ENCODE peak calls at places on chromosomes 2 and 18, in five cellular contexts. S, P, L, X and R are unnamed samples.

GRCh38 chr2:111688501-111688900 is 195.5 kb downstream of the ANAPC1 start:
- DNase-seq in S (no peak), P (no peak), L (no peak), X (no peak), R (no peak)

GRCh38 chr2:4188561-4188960 is 485.2 kb downstream of the DCDC2C start:
- DNase-seq in S (no peak), P (no peak), L (no peak), X (no peak), R (no peak)

GRCh38 chr2:98696167-98696566 is 34.8 kb downstream of the MGAT4A start:
- DNase-seq in P (no peak), X (no peak), L (no peak), S (no peak), R (no peak)

GRCh38 chr2:28709101-28709500 is 42.5 kb upstream of the PPP1CB start:
- DNase-seq in P (no peak), S (no peak), X (no peak), L (no peak), R (no peak)

GRCh38 chr2:69169990-69170389 is 157.0 kb downstream of the ANTXR1 start:
- DNase-seq in X (no peak), L (no peak), S (no peak), P (no peak), R (peak; percentile 83)

GRCh38 chr2:195404650-195405049 is 252.4 kb upstream of the SLC39A10 start:
- DNase-seq in P (no peak), S (peak; percentile 24), L (peak; percentile 33), X (peak; percentile 14), R (no peak)

GRCh38 chr18:12652861-12653401 is 5.0 kb downstream of the SPIRE1 start:
- DNase-seq in X (no peak), L (peak; percentile 61), P (no peak), S (peak; percentile 42), R (no peak)

GRCh38 chr2:210157546-210157945 is 13.7 kb downstream of the KANSL1L start:
- DNase-seq in P (no peak), X (no peak), S (no peak), L (no peak), R (no peak)

GRCh38 chr18:32760391-32760790 is 12.4 kb downstream of the KLHL14 start:
- DNase-seq in S (no peak), L (no peak), P (no peak), X (no peak), R (no peak)

GRCh38 chr2:221943078-221943810 is 355.6 kb downstream of the PAX3 start:
- DNase-seq in L (peak; percentile 71), S (peak; percentile 15), P (peak; percentile 10), X (no peak), R (peak; percentile 47)

GRCh38 chr2:63093512-63093911 is 42.9 kb downstream of the OTX1 start:
- DNase-seq in X (no peak), S (no peak), L (no peak), P (no peak), R (no peak)

GRCh38 chr2:101616411-101616810 is 81.1 kb upstream of the MAP4K4 start:
- DNase-seq in P (no peak), S (no peak), X (no peak), L (peak; percentile 41), R (no peak)

GRCh38 chr2:139940701-139941100 is 1160.5 kb upstream of the NXPH2 start:
- DNase-seq in P (no peak), X (peak; percentile 84), S (no peak), L (no peak), R (no peak)

GRCh38 chr2:6826081-6826913 is 39.4 kb downstream of the CMPK2 start:
- DNase-seq in P (peak; percentile 10), X (peak; percentile 84), L (peak; percentile 67), S (peak; percentile 68), R (peak; percentile 27)

DNA sequence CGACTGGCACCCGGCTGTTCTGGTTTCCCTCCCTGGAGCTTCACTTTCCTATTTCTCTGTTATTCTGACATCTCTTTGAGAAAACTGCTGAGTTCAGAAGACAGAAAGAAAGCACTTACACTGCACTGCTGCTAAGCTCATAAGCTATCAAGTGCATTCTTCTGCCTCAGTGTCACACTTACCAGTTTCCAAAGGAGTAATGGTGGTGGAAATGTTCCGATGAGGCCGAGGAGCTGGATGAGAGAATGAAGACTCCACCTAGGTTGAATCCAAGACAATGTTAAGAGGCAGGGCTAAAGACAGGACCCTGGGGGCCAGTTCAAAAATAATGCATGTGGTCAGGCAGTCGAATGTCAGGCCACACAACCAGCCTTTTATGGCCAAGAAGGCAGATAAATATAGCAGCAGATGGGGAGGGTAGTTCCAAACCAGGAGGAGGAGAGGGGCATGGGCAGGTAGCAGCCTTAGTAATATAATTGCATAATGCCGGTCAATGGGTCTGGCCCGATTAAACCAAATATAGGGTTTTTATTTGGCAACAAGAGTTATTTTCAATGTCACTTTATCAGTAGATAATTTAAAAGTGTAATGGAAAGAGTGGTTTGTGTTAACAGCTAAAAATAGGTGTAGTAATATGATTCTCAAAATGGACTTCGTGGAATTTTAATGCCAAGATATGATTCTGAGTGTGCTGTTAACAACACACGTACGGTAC is at the start of gene MYOM1:
- DNase-seq in X (no peak), P (no peak), L (no peak), S (no peak), R (no peak)
- H3K4me3 ChIP-seq in X (no peak within 1 kb of the TSS), P (no peak within 1 kb of the TSS), L (no peak within 1 kb of the TSS), S (no peak within 1 kb of the TSS), R (no peak within 1 kb of the TSS)

GRCh38 chr2:171227066-171227782 is 66.5 kb upstream of the TLK1 start:
- DNase-seq in X (no peak), P (no peak), S (peak; percentile 55), L (no peak), R (no peak)

GRCh38 chr2:171226471-171226870 is 65.8 kb upstream of the TLK1 start:
- DNase-seq in X (no peak), P (no peak), L (no peak), S (no peak), R (no peak)

GRCh38 chr2:171225989-171226388 is 65.3 kb upstream of the TLK1 start:
- DNase-seq in S (no peak), L (no peak), X (no peak), P (no peak), R (no peak)

GRCh38 chr2:171228826-171229225 is 68.1 kb upstream of the TLK1 start:
- DNase-seq in L (no peak), S (no peak), P (no peak), X (no peak), R (no peak)

DNA sequence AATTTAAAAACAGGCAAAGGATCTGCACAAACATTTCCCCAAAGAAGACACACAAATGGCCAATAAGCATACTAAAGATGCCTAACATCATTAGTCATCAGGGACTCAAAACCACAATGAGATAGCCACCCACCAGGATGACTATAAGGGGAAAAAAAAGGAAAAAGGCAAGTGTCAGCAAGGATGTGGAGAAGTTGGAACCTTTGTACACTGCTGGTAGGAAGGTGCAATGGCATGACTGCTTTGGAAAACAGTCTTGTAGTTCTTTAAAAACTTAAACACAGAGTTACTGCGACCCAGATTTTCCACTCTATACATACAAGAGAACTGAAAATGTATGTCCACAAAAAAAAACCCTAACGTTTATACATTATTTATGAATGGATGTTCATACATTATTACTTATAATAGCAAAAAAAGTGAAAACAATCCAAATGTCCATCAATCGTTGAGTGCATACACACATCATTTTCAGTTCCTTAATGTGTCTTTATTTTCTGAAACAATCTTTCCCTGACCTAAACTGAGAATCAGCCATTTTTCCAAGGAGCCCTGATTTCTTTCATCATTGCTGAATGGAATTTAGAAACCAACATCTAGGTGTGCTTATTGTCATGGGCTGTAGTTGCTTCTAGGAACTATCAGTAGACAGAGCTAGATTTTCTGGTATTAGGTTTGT is 64.7 kb upstream of the TLK1 start:
- DNase-seq in P (peak; percentile 74), S (peak; percentile 92), X (peak; percentile 63), L (peak; percentile 84), R (peak; percentile 45)
- TF ChIP-seq CTCF in P (peak; percentile 52), S (peak; percentile 71), X (no peak), L (peak; percentile 39), R (peak; percentile 28)

DNA sequence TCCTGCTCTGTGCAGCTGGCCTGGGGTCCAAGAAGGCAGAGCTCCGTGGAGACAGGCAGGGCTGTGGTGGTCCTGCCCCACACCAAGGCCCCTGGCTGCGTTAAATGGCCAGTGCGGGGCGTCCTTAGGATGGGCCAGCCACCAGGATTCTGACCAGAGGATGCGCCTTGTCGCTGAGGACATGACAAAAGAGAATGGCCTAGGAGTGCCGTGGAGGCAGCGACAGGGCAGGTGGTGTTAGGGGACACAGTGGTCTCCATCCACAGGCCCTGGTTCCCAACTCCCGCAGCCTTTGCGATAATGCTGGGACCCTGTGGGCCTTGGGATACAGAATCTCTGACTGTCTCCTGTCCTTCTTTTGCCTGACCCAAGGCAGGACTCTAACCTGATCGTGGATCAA is 251.7 kb upstream of the SALL3 start:
- DNase-seq in X (no peak), P (no peak), S (no peak), L (no peak), R (no peak)
- H3K4me3 ChIP-seq in X (no peak overlapping the region), P (no peak overlapping the region), S (no peak overlapping the region), L (no peak overlapping the region), R (no peak overlapping the region)

DNA sequence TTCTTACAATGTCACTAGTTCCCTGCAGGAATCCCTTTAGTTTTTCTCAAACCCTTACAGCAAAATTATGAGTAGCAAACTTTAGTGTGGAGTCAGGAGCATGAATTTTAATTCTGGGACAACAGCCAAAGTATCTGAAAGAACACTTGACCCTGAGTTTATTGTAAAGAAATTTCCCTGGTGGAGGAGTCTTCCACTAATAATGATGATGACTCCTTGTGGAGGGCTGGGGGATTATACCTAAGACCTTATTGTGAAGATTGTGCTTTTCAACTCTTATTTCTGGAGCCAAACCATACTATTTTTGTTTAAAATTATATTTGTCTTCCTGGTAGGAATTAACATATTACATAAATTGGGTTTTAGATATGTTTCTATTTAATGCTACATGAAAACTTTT is 217.0 kb downstream of the MYO3B start:
- DNase-seq in P (no peak), L (no peak), X (peak; percentile 49), S (no peak), R (no peak)
- TF ChIP-seq CTCF in P (no peak), L (no peak), X (peak; percentile 42), S (peak; percentile 9), R (peak; percentile 16)

DNA sequence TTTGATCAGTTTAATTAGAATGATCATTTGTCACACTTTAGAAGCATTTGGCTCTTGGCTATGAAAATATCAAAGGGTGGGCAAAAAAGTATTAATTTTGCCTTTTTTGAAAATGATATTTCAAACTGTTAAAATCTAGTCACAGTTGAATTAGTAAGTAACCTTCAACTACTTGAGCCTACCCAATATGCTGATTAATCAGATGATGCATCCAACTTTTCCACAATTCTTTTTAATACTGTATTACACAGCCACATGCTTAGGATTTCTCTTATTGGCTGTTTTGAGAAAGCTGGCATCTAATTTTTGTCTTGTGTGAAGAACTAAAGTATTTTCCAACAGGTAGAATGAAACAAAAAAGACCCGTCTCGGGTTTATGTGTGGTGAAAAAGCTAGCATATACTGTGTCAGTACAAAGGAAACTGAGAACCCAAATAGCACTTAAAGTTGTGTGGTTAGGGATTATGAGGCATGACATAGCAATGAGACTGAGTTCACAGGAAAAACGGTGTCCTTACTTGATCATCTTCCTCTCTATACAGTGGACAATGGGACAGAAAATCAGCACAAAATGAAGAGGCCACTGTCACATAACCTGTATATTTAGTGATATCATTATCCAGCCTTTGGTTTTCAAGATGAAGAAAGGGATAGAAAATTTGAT is 11.7 kb downstream of the OSBPL6 start:
- DNase-seq in P (peak; percentile 21), X (no peak), L (no peak), S (no peak), R (no peak)
- H3K4me3 ChIP-seq in P (no peak overlapping the region), X (no peak overlapping the region), L (no peak overlapping the region), S (no peak overlapping the region), R (no peak overlapping the region)